ENCODE peak calls at places on chromosomes 7 and 10, in four cellular contexts. One of them, this sample, is unnamed.

GRCh38 chr10:121063744-121064143 is 212.6 kb downstream of the WDR11 start:
- DNase-seq in NCI-H510A treated with DMSO at 0.1 percent for 48 hours: no peak
- DNase-seq in pancreas: no peak
- DNase-seq in caudate nucleus: no peak
- DNase-seq in this sample: peak; percentile 61

GRCh38 chr10:35588836-35589235 is 16.3 kb upstream of the GJD4 start:
- DNase-seq in caudate nucleus: no peak
- DNase-seq in pancreas: no peak
- DNase-seq in NCI-H510A treated with DMSO at 0.1 percent for 48 hours: no peak
- DNase-seq in this sample: no peak

GRCh38 chr10:73785721-73786511 is 510 bp downstream of the ZSWIM8 start:
- DNase-seq in NCI-H510A treated with DMSO at 0.1 percent for 48 hours: no peak
- DNase-seq in caudate nucleus: no peak
- DNase-seq in pancreas: peak; percentile 53
- DNase-seq in this sample: peak; percentile 66

GRCh38 chr7:78311176-78311575 is 512.6 kb downstream of the PHTF2 start:
- DNase-seq in NCI-H510A treated with DMSO at 0.1 percent for 48 hours: no peak
- DNase-seq in caudate nucleus: no peak
- DNase-seq in pancreas: no peak
- DNase-seq in this sample: no peak

GRCh38 chr7:123096434-123096833 is 100.9 kb upstream of the TAS2R16 start:
- DNase-seq in NCI-H510A treated with DMSO at 0.1 percent for 48 hours: no peak
- DNase-seq in caudate nucleus: no peak
- DNase-seq in pancreas: no peak
- DNase-seq in this sample: no peak

GRCh38 chr10:28365840-28366239 is 63.0 kb upstream of the MPP7 start:
- DNase-seq in caudate nucleus: no peak
- DNase-seq in NCI-H510A treated with DMSO at 0.1 percent for 48 hours: no peak
- DNase-seq in pancreas: no peak
- DNase-seq in this sample: no peak

GRCh38 chr10:130875897-130876472 is 435.5 kb downstream of the TCERG1L start:
- DNase-seq in pancreas: no peak
- DNase-seq in caudate nucleus: no peak
- DNase-seq in NCI-H510A treated with DMSO at 0.1 percent for 48 hours: no peak
- DNase-seq in this sample: no peak

GRCh38 chr10:100021322-100021721 is 11.6 kb upstream of the DNMBP start:
- DNase-seq in pancreas: no peak
- DNase-seq in caudate nucleus: no peak
- DNase-seq in NCI-H510A treated with DMSO at 0.1 percent for 48 hours: peak; percentile 82
- DNase-seq in this sample: no peak

GRCh38 chr7:47557317-47557985 is 24.5 kb downstream of the TNS3 start:
- DNase-seq in caudate nucleus: no peak
- DNase-seq in NCI-H510A treated with DMSO at 0.1 percent for 48 hours: no peak
- DNase-seq in pancreas: no peak
- DNase-seq in this sample: no peak

GRCh38 chr7:17236161-17236560 is 62.3 kb upstream of the AHR start:
- DNase-seq in NCI-H510A treated with DMSO at 0.1 percent for 48 hours: no peak
- DNase-seq in caudate nucleus: no peak
- DNase-seq in pancreas: no peak
- DNase-seq in this sample: no peak